ENCODE peak calls at places on chromosomes 16 and 17, in ten cellular contexts. U, M, L, B, G, R, H, K, S and J are unnamed samples.

GRCh38 chr17:83054518-83055125 is 24.8 kb upstream of the METRNL start:
- DNase-seq in R (no peak), G (no peak), L (no peak), H (no peak), K (no peak), U (no peak), B (no peak), M (no peak), S (no peak), J (peak; percentile 14)

GRCh38 chr16:66414891-66415290 is 12.2 kb upstream of the BEAN1 start:
- DNase-seq in L (no peak), R (no peak), U (no peak), G (peak; percentile 75), B (no peak), S (no peak), M (no peak), H (no peak), K (no peak), J (no peak)

GRCh38 chr16:11049396-11050059 is 105.2 kb downstream of the CLEC16A start:
- DNase-seq in K (no peak), G (no peak), U (no peak), L (no peak), B (no peak), S (no peak), R (no peak), M (no peak), H (no peak), J (no peak)

GRCh38 chr17:13418891-13419290 is 182.8 kb downstream of the HS3ST3A1 start:
- DNase-seq in U (no peak), L (no peak), G (peak; percentile 45), R (no peak), S (no peak), K (no peak), H (no peak), M (no peak), B (no peak), J (no peak)

GRCh38 chr17:64585146-64585545 is 77.0 kb downstream of the SMURF2 start:
- DNase-seq in B (no peak), L (no peak), S (no peak), U (no peak), G (no peak), K (no peak), M (no peak), R (no peak), H (no peak), J (no peak)

GRCh38 chr17:5583426-5584382 is 605 bp downstream of the NLRP1 start:
- DNase-seq in S (no peak), K (no peak), G (peak; percentile 15), U (peak; percentile 43), H (no peak), L (peak; percentile 9), M (no peak), R (no peak), B (no peak), J (no peak)

GRCh38 chr16:51951668-51952298 is 595.2 kb downstream of the TOX3 start:
- DNase-seq in R (peak; percentile 72), S (no peak), B (no peak), G (no peak), K (no peak), H (no peak), M (no peak), L (peak; percentile 53), U (no peak), J (no peak)

GRCh38 chr17:36196099-36196496 is 460 bp downstream of the CCL3L1 start:
- DNase-seq in M (no peak), S (no peak), H (no peak), B (no peak), L (no peak), U (no peak), R (no peak), G (no peak), K (no peak), J (no peak)

GRCh38 chr17:57444632-57445031 is 188.3 kb downstream of the MSI2 start:
- DNase-seq in R (no peak), G (no peak), B (no peak), H (no peak), M (no peak), S (no peak), U (peak; percentile 40), L (no peak), K (no peak), J (no peak)

GRCh38 chr17:13557077-13557476 is 44.7 kb downstream of the HS3ST3A1 start:
- DNase-seq in H (no peak), B (no peak), G (peak; percentile 85), U (no peak), L (no peak), S (no peak), K (no peak), R (no peak), M (no peak), J (no peak)

GRCh38 chr17:58328195-58329034 is at the start of gene TSPOAP1:
- DNase-seq in L (peak; percentile 43), U (peak; percentile 17), R (no peak), B (no peak), M (no peak), S (peak; percentile 46), H (no peak), K (no peak), G (no peak), J (no peak)

GRCh38 chr17:2710804-2711607 is 558 bp downstream of the CLUH start:
- DNase-seq in G (no peak), K (no peak), L (peak; percentile 82), R (peak; percentile 50), M (no peak), U (no peak), S (peak; percentile 41), B (no peak), H (peak; percentile 69), J (no peak)

GRCh38 chr17:49600949-49601348 is 25.3 kb downstream of the NXPH3 start:
- DNase-seq in R (no peak), S (no peak), G (no peak), H (no peak), K (no peak), M (no peak), L (no peak), U (no peak), B (no peak), J (no peak)

GRCh38 chr16:84438971-84439696 is 65.3 kb downstream of the MEAK7 start:
- DNase-seq in S (no peak), G (no peak), M (no peak), L (no peak), H (no peak), K (no peak), B (peak; percentile 91), U (no peak), R (no peak), J (no peak)

GRCh38 chr16:68227850-68228553 is 7.9 kb downstream of the ESRP2 start:
- DNase-seq in S (no peak), R (no peak), G (no peak), K (no peak), B (no peak), M (no peak), H (no peak), L (peak; percentile 92), U (no peak), J (peak; percentile 78)
- H3K27ac ChIP-seq in S (peak overlapping the region; percentile 62), R (no peak overlapping the region), G (no peak overlapping the region), K (no peak overlapping the region), B (peak overlapping the region; percentile 74), M (peak overlapping the region; percentile 21), H (peak overlapping the region; percentile 8), L (peak overlapping the region; percentile 72), U (peak overlapping the region; percentile 41), J (peak overlapping the region; percentile 52)

GRCh38 chr17:17693955-17694228 is 12.6 kb downstream of the RAI1 start:
- DNase-seq in K (no peak), S (no peak), H (no peak), U (no peak), R (no peak), G (no peak), B (no peak), M (no peak), L (no peak), J (no peak)
- TF ChIP-seq POLR2A in K (no peak), S (peak; percentile 3), H (no peak), U (no peak), R (no peak), G (no peak), B (peak; percentile 5), M (no peak), L (peak; percentile 57), J (no peak)

GRCh38 chr17:10062757-10063385 is 135.5 kb downstream of the GAS7 start:
- DNase-seq in U (no peak), K (no peak), S (no peak), B (no peak), M (no peak), H (peak; percentile 60), G (no peak), L (peak; percentile 32), R (peak; percentile 26), J (no peak)

GRCh38 chr17:10060526-10060925 is 137.9 kb downstream of the GAS7 start:
- DNase-seq in K (no peak), L (no peak), S (no peak), B (no peak), U (no peak), H (no peak), R (no peak), G (no peak), M (no peak), J (no peak)

GRCh38 chr17:10061131-10061581 is 137.2 kb downstream of the GAS7 start:
- DNase-seq in L (peak; percentile 25), B (no peak), U (peak; percentile 62), H (peak; percentile 90), R (peak; percentile 30), S (no peak), M (no peak), K (no peak), G (no peak), J (no peak)

GRCh38 chr17:10058924-10059683 is 139.3 kb downstream of the GAS7 start:
- DNase-seq in S (no peak), U (peak; percentile 58), L (no peak), M (no peak), B (no peak), K (no peak), G (no peak), R (no peak), H (no peak), J (no peak)

GRCh38 chr17:10059684-10060211 is 138.7 kb downstream of the GAS7 start:
- DNase-seq in L (peak; percentile 24), H (peak; percentile 85), U (peak; percentile 81), M (no peak), S (peak; percentile 41), G (peak; percentile 15), R (no peak), B (no peak), K (no peak), J (no peak)
- H3K27ac ChIP-seq in L (no peak overlapping the region), H (peak overlapping the region; percentile 82), U (peak overlapping the region; percentile 71), M (peak overlapping the region; percentile 79), S (no peak overlapping the region), G (no peak overlapping the region), R (no peak overlapping the region), B (no peak overlapping the region), K (peak overlapping the region; percentile 66), J (peak overlapping the region; percentile 10)

DNA sequence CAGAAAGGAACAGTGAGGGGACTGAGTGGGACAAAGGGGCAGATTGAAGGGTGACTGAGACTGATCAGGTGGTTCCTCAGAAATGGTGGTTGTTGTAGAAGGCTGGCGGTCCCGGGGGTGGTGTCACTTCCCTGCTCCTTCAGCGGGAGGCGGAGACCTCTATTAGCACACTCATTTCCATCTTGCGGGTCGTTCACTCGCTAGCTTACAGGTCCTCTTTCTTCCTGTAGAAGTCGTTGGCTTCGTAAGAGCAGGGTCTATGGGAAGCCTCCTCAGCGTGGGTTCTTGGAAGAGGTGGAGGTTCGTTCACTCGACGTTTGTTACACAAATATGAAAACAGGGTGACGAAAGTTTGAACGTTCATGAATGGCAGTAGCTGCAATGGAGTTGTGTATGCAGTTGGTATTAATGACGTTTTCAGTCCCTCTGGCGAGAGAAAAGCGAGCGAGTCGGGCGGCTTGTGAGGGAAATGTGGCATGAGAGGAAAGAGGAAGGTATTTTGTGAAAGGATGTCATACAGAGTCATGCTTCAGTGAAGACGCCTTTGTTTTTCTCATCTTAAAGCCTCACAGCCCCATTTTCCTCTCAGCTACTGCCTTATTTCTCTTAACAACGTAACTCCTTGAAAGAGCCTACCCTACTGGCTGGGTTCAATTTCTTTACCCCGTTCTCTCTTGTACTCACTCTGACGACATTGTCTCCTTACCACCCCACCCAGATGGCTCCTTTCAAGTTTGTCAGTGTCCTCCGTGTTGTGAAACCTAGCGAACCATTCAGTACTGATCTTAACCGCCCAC is 667 bp downstream of the EFCAB13 start:
- DNase-seq in L (peak; percentile 69), M (no peak), R (peak; percentile 65), G (peak; percentile 48), U (peak; percentile 57), H (peak; percentile 84), S (peak; percentile 68), B (peak; percentile 43), K (peak; percentile 93), J (peak; percentile 63)
- TF ChIP-seq POLR2A in L (no peak), M (no peak), R (peak; percentile 3), G (no peak), U (no peak), H (no peak), S (no peak), B (no peak), K (no peak), J (no peak)